ENCODE peak calls at places on chromosomes 12 and 14, in six cellular contexts. E, C, R, H, F and B are unnamed samples.

GRCh38 chr14:70576891-70577290 is 23.6 kb downstream of the MED6 start:
- DNase-seq in C (no peak), R (no peak), H (no peak), F (no peak), E (no peak), B (no peak)

GRCh38 chr12:132179431-132180362 is 35.4 kb downstream of the NOC4L start:
- DNase-seq in H (no peak), R (no peak), E (peak), C (no peak), F (no peak), B (no peak)

GRCh38 chr12:52145228-52145940 is 46.4 kb downstream of the KRT80 start:
- DNase-seq in F (no peak), H (no peak), C (no peak), R (no peak), E (no peak), B (no peak)

GRCh38 chr12:12922191-12922616 is 29.8 kb downstream of the GPRC5D start:
- DNase-seq in E (peak), H (no peak), C (no peak), F (no peak), R (no peak), B (peak)

GRCh38 chr12:121753844-121754264 is 39.6 kb downstream of the RHOF start:
- DNase-seq in E (peak), H (no peak), C (no peak), R (no peak), F (no peak), B (no peak)

GRCh38 chr14:68495101-68495637 is 297.7 kb downstream of the ZFP36L1 start:
- DNase-seq in E (no peak), C (no peak), F (no peak), H (peak), R (no peak), B (no peak)

GRCh38 chr12:124392991-124393790 is 98.3 kb downstream of the RFLNA start:
- DNase-seq in F (no peak), E (peak), R (no peak), C (no peak), H (no peak), B (no peak)

GRCh38 chr14:74570696-74571095 is 41.3 kb downstream of the LTBP2 start:
- DNase-seq in H (no peak), C (no peak), R (no peak), F (no peak), E (peak), B (no peak)

GRCh38 chr12:4962539-4963486 is 53.1 kb downstream of the KCNA1 start:
- DNase-seq in R (no peak), E (no peak), H (no peak), F (no peak), C (no peak), B (peak)

GRCh38 chr12:2753536-2753935 is 41.2 kb upstream of the FKBP4 start:
- DNase-seq in C (no peak), E (no peak), H (no peak), F (no peak), R (no peak), B (no peak)

GRCh38 chr12:56839489-56840442 is 76.6 kb downstream of the HSD17B6 start:
- DNase-seq in R (peak), E (no peak), H (peak), F (peak), C (peak), B (peak)

GRCh38 chr12:88448337-88448944 is 131.8 kb downstream of the KITLG start:
- DNase-seq in C (no peak), F (no peak), E (no peak), H (no peak), R (no peak), B (no peak)

GRCh38 chr12:77540097-77540496 is 290.6 kb upstream of the NAV3 start:
- DNase-seq in H (no peak), C (no peak), R (no peak), F (no peak), E (no peak), B (no peak)

GRCh38 chr14:102496955-102497744 is 12.4 kb downstream of the ANKRD9 start:
- DNase-seq in H (no peak), F (no peak), E (peak), R (no peak), C (no peak), B (no peak)

GRCh38 chr14:95614335-95614734 is 71.9 kb upstream of the TCL1B start:
- DNase-seq in C (no peak), E (no peak), F (no peak), R (no peak), H (no peak), B (peak)

GRCh38 chr14:94952097-94952496 is 182.2 kb upstream of the GSC start:
- DNase-seq in E (no peak), R (no peak), C (no peak), F (no peak), H (no peak), B (no peak)

GRCh38 chr14:59483360-59483759 is 848 bp downstream of the L3HYPDH start:
- DNase-seq in H (no peak), F (no peak), E (no peak), R (no peak), C (no peak), B (peak)

GRCh38 chr12:15691372-15691771 is 97.8 kb downstream of the EPS8 start:
- DNase-seq in H (no peak), C (no peak), R (no peak), E (no peak), F (no peak), B (no peak)

GRCh38 chr12:52423661-52424503 is 10.3 kb downstream of the KRT75 start:
- DNase-seq in C (no peak), E (no peak), H (no peak), R (no peak), F (no peak), B (no peak)

GRCh38 chr12:12819752-12820311 is 6.7 kb downstream of the DDX47 start:
- DNase-seq in E (no peak), R (no peak), H (no peak), C (no peak), F (no peak), B (peak)

GRCh38 chr14:69038449-69039286 is 59.6 kb upstream of the ACTN1 start:
- DNase-seq in E (no peak), H (no peak), R (no peak), F (no peak), C (no peak), B (no peak)

GRCh38 chr12:104695453-104696148 is 238.9 kb downstream of the CHST11 start:
- DNase-seq in R (no peak), C (no peak), H (peak), F (peak), E (no peak), B (no peak)

GRCh38 chr12:50788562-50788961 is 24.7 kb downstream of the ATF1 start:
- DNase-seq in F (no peak), R (no peak), C (no peak), H (no peak), E (no peak), B (no peak)

GRCh38 chr12:3129301-3130052 is 52.3 kb downstream of the TSPAN9 start:
- DNase-seq in R (peak), F (no peak), H (peak), E (no peak), C (no peak), B (no peak)

GRCh38 chr14:68402525-68403101 is 390.3 kb downstream of the ZFP36L1 start:
- DNase-seq in R (no peak), F (no peak), C (no peak), H (no peak), E (no peak), B (no peak)

GRCh38 chr12:12987421-12987820 is 12.6 kb downstream of the HEBP1 start:
- DNase-seq in E (no peak), H (no peak), F (no peak), C (no peak), R (no peak), B (no peak)

GRCh38 chr12:34603382-34604035 is 581.2 kb downstream of the ALG10 start:
- DNase-seq in H (no peak), R (no peak), C (no peak), F (no peak), E (no peak), B (no peak)

GRCh38 chr14:23365353-23366162 is 586 bp upstream of the EFS start:
- DNase-seq in H (no peak), F (no peak), R (no peak), C (peak), E (no peak), B (no peak)

GRCh38 chr14:20314026-20314425 is 8.3 kb upstream of the TTC5 start:
- DNase-seq in C (no peak), H (no peak), E (no peak), F (no peak), R (no peak), B (no peak)

GRCh38 chr14:105061428-105062047 is 3.7 kb downstream of the GPR132 start:
- DNase-seq in C (no peak), R (peak), F (peak), E (peak), H (peak), B (no peak)

GRCh38 chr12:109723311-109723791 is 9.7 kb downstream of the FAM222A start:
- DNase-seq in E (peak), H (no peak), C (no peak), F (no peak), R (no peak), B (no peak)